ENCODE peak calls at places on chromosomes 11 and 22, in seven cellular contexts. L, T, O, C, E, K and F are unnamed samples.

GRCh38 chr11:80083561-80083960 is 642.7 kb upstream of the TENM4 start:
- DNase-seq in L (peak), T (no peak), O (no peak), C (no peak), E (no peak), K (no peak), F (no peak)

GRCh38 chr11:587978-588380 is 11.7 kb downstream of the PHRF1 start:
- DNase-seq in L (no peak), T (peak), O (no peak), C (no peak), E (peak), K (no peak), F (no peak)

GRCh38 chr11:8867856-8868705 is 42.9 kb upstream of the AKIP1 start:
- DNase-seq in L (no peak), T (no peak), O (no peak), C (no peak), E (peak), K (no peak), F (no peak)

GRCh38 chr22:49031746-49032330 is 795.8 kb downstream of the BRD1 start:
- DNase-seq in L (no peak), T (no peak), O (no peak), C (no peak), E (no peak), K (no peak), F (no peak)

GRCh38 chr11:111795333-111795985 is 29.3 kb upstream of the PPP2R1B start:
- DNase-seq in L (no peak), T (no peak), O (no peak), C (no peak), E (no peak), K (no peak), F (no peak)

GRCh38 chr11:69914286-69915150 is 95.3 kb upstream of the FGF3 start:
- DNase-seq in L (no peak), T (no peak), O (peak), C (peak), E (no peak), K (no peak), F (no peak)

GRCh38 chr22:38062782-38063181 is 5.6 kb downstream of the PICK1 start:
- DNase-seq in L (no peak), T (no peak), O (peak), C (no peak), E (no peak), K (no peak), F (peak)

GRCh38 chr11:47147250-47147649 is 29.4 kb downstream of the ARFGAP2 start:
- DNase-seq in L (peak), T (no peak), O (no peak), C (no peak), E (no peak), K (no peak), F (no peak)

GRCh38 chr11:70158201-70158600 is 44.9 kb upstream of the FADD start:
- DNase-seq in L (peak), T (peak), O (no peak), C (no peak), E (peak), K (no peak), F (no peak)

GRCh38 chr11:6387811-6388599 is 2.3 kb upstream of the SMPD1 start:
- DNase-seq in L (no peak), T (peak), O (no peak), C (no peak), E (peak), K (no peak), F (no peak)

GRCh38 chr22:48746789-48747425 is 1080.8 kb downstream of the BRD1 start:
- DNase-seq in L (no peak), T (no peak), O (peak), C (no peak), E (no peak), K (no peak), F (no peak)

GRCh38 chr11:132898021-132898420 is 634.3 kb downstream of the OPCML start:
- DNase-seq in L (no peak), T (no peak), O (no peak), C (no peak), E (peak), K (no peak), F (no peak)

GRCh38 chr11:12280838-12281565 is 96.4 kb upstream of the PARVA start:
- DNase-seq in L (no peak), T (no peak), O (no peak), C (no peak), E (no peak), K (no peak), F (no peak)

GRCh38 chr22:18984564-18984963 is 48.5 kb upstream of the PRODH start:
- DNase-seq in L (no peak), T (no peak), O (no peak), C (no peak), E (no peak), K (no peak), F (peak)

GRCh38 chr11:8698917-8699441 is 16.4 kb downstream of the RPL27A start:
- DNase-seq in L (peak), T (no peak), O (no peak), C (no peak), E (no peak), K (no peak), F (no peak)

GRCh38 chr22:39309364-39309861 is 10.0 kb downstream of the RPL3 start:
- DNase-seq in L (peak), T (no peak), O (peak), C (no peak), E (no peak), K (no peak), F (no peak)
- H3K27ac ChIP-seq in L (peak), T (peak), O (peak), C (peak), E (no peak), K (peak), F (no peak)

GRCh38 chr11:27292642-27293020 is 70.4 kb downstream of the CCDC34 start:
- DNase-seq in L (no peak), T (no peak), O (no peak), C (no peak), E (no peak), K (no peak), F (no peak)

GRCh38 chr11:27296406-27296994 is 66.5 kb downstream of the CCDC34 start:
- DNase-seq in L (peak), T (peak), O (peak), C (no peak), E (peak), K (no peak), F (no peak)

GRCh38 chr11:27295928-27296327 is 67.1 kb downstream of the CCDC34 start:
- DNase-seq in L (no peak), T (no peak), O (no peak), C (no peak), E (no peak), K (no peak), F (no peak)

GRCh38 chr11:27293500-27294417 is 69.3 kb downstream of the CCDC34 start:
- DNase-seq in L (no peak), T (no peak), O (no peak), C (no peak), E (peak), K (no peak), F (no peak)

DNA sequence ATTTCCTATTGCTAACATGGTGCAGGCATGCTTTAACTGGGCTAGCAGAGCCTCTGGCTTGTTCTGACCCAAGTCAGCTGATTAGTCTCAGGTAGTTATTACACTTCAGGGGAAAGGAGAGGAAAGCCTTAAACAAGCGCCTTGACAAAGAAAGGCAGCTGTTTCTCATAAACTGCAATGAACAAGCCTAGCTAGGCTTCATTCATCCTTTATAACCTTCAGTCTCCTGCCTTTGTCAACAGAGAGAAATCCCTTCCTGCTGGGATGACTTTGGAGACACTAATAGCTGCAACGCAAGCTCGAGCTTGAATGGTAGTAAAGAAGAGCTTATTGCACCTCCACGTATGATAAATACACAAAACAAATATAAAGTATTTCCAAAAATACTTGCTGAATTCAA is 68.4 kb downstream of the CCDC34 start:
- DNase-seq in L (no peak), T (no peak), O (peak), C (no peak), E (no peak), K (no peak), F (no peak)
- H3K27ac ChIP-seq in L (no peak), T (no peak), O (no peak), C (no peak), E (no peak), K (no peak), F (no peak)

GRCh38 chr11:67351275-67352005 is 1.9 kb downstream of the POLD4 start:
- DNase-seq in L (peak), T (peak), O (peak), C (no peak), E (peak), K (peak), F (no peak)
- H3K27ac ChIP-seq in L (no peak), T (peak), O (peak), C (peak), E (no peak), K (peak), F (peak)

GRCh38 chr11:107076832-107077231 is 58.6 kb upstream of the GUCY1A2 start:
- DNase-seq in L (no peak), T (no peak), O (no peak), C (no peak), E (no peak), K (no peak), F (no peak)

GRCh38 chr11:107078375-107078774 is 60.1 kb upstream of the GUCY1A2 start:
- DNase-seq in L (no peak), T (peak), O (no peak), C (no peak), E (no peak), K (no peak), F (no peak)
- H3K27ac ChIP-seq in L (no peak), T (no peak), O (no peak), C (no peak), E (no peak), K (no peak), F (no peak)

GRCh38 chr11:128520206-128520885 is 67.0 kb downstream of the ETS1 start:
- DNase-seq in L (no peak), T (no peak), O (no peak), C (no peak), E (no peak), K (no peak), F (no peak)

GRCh38 chr11:128522943-128523518 is 64.3 kb downstream of the ETS1 start:
- DNase-seq in L (no peak), T (no peak), O (no peak), C (no peak), E (no peak), K (no peak), F (no peak)

GRCh38 chr11:128522063-128522942 is 65.1 kb downstream of the ETS1 start:
- DNase-seq in L (peak), T (peak), O (peak), C (peak), E (peak), K (peak), F (peak)

GRCh38 chr11:128520886-128521696 is 66.3 kb downstream of the ETS1 start:
- DNase-seq in L (no peak), T (no peak), O (no peak), C (no peak), E (no peak), K (no peak), F (no peak)

GRCh38 chr11:128521697-128522062 is 65.7 kb downstream of the ETS1 start:
- DNase-seq in L (no peak), T (no peak), O (no peak), C (no peak), E (no peak), K (no peak), F (no peak)
- H3K27ac ChIP-seq in L (no peak), T (peak), O (peak), C (peak), E (no peak), K (peak), F (peak)

DNA sequence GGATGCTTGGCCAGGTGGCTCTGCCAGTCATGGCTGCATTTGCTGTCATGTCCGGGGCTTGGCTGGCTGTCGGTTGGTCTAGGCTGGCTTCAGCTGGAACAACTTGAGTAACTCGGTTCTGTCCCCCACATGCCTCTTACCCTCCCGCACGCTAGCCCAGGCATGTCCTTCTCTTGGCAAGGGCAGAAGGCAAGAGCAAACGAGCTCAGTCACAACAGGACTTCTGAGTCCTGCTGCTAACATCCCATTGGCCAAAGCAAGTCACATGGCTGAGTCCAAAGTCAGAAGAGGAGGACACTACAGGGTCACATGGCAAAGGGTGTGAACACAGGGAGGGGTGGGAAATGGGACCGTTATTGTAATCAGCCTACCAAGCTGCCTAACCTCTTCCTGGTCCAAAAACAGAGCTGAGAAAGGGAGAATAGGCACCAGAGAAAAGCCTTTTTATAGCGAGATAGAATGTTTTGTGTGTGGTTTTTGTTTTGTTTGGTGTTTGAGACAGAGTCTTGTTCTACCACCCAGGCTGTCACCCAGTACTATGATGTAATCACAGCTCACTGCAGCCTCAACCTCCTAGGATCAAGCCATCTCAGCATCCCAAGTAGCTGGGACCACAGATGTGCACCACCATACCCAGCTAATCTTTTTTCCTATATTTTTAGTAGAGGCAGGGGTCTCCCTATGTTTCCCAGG is 81.9 kb downstream of the MN1 start:
- DNase-seq in L (peak), T (peak), O (peak), C (peak), E (no peak), K (peak), F (no peak)
- H3K27ac ChIP-seq in L (no peak), T (peak), O (no peak), C (peak), E (no peak), K (peak), F (peak)

GRCh38 chr11:2802389-2803185 is 83.0 kb downstream of the CDKN1C start:
- DNase-seq in L (no peak), T (no peak), O (no peak), C (peak), E (no peak), K (no peak), F (no peak)

GRCh38 chr11:2803186-2804057 is 82.2 kb downstream of the CDKN1C start:
- DNase-seq in L (no peak), T (no peak), O (peak), C (peak), E (no peak), K (no peak), F (peak)

GRCh38 chr11:2799881-2800654 is 85.5 kb downstream of the CDKN1C start:
- DNase-seq in L (no peak), T (no peak), O (no peak), C (peak), E (no peak), K (no peak), F (peak)

GRCh38 chr11:2800655-2801531 is 84.7 kb downstream of the CDKN1C start:
- DNase-seq in L (no peak), T (no peak), O (no peak), C (peak), E (no peak), K (no peak), F (no peak)

GRCh38 chr11:2801711-2802388 is 83.7 kb downstream of the CDKN1C start:
- DNase-seq in L (no peak), T (no peak), O (no peak), C (peak), E (no peak), K (no peak), F (no peak)
- H3K27ac ChIP-seq in L (no peak), T (no peak), O (no peak), C (no peak), E (no peak), K (no peak), F (no peak)

GRCh38 chr11:119798656-119799055 is 69.7 kb upstream of the NECTIN1 start:
- DNase-seq in L (no peak), T (no peak), O (no peak), C (no peak), E (no peak), K (no peak), F (no peak)
- H3K27ac ChIP-seq in L (no peak), T (no peak), O (no peak), C (no peak), E (no peak), K (no peak), F (no peak)

GRCh38 chr11:130413383-130414106 is 14.9 kb downstream of the ADAMTS8 start:
- DNase-seq in L (no peak), T (peak), O (no peak), C (no peak), E (peak), K (no peak), F (no peak)
- H3K27ac ChIP-seq in L (peak), T (no peak), O (no peak), C (no peak), E (no peak), K (no peak), F (no peak)